ENCODE peak calls at places on chromosomes 1 and 21, in ten cellular contexts. Z is adrenal gland, A is uterus, U is lower leg skin, D is tibial nerve, Y is IMR-90, P is H1, L is thyroid gland, Q is body of pancreas, J is A549. O is an unnamed sample.

GRCh38 chr21:38649120-38649519 is 150.8 kb upstream of the ERG start:
- DNase-seq in Z (no peak), A (no peak), U (no peak), D (no peak), Y (no peak), P (no peak), L (no peak), Q (no peak), J (no peak), O (no peak)

GRCh38 chr1:76865696-76866291 is 1.5 kb upstream of the ST6GALNAC5 start:
- DNase-seq in Z (no peak), A (no peak), U (no peak), D (no peak), Y (no peak), P (no peak), L (no peak), Q (no peak), J (no peak), O (no peak)

GRCh38 chr1:231039161-231040018 is 664 bp downstream of the FAM89A start:
- DNase-seq in Z (peak), A (no peak), U (peak), D (no peak), Y (peak), P (peak), L (peak), Q (peak), J (peak), O (peak)

GRCh38 chr1:226891846-226892533 is 21.6 kb downstream of the PSEN2 start:
- DNase-seq in Z (no peak), A (no peak), U (peak), D (no peak), Y (peak), P (no peak), L (no peak), Q (no peak), J (no peak), O (no peak)

GRCh38 chr1:196372896-196373536 is 235.2 kb downstream of the KCNT2 start:
- DNase-seq in Z (no peak), A (no peak), U (no peak), D (no peak), Y (peak), P (no peak), L (no peak), Q (no peak), J (peak), O (no peak)

GRCh38 chr1:87410771-87411170 is 82.1 kb downstream of the LMO4 start:
- DNase-seq in Z (peak), A (no peak), U (no peak), D (no peak), Y (peak), P (no peak), L (no peak), Q (no peak), J (no peak), O (no peak)

GRCh38 chr1:18505666-18506065 is 24.9 kb downstream of the KLHDC7A start:
- DNase-seq in Z (no peak), A (no peak), U (peak), D (no peak), Y (no peak), P (no peak), L (no peak), Q (no peak), J (no peak), O (no peak)

GRCh38 chr1:184818646-184819045 is 64.0 kb upstream of the EDEM3 start:
- DNase-seq in Z (no peak), A (no peak), U (no peak), D (no peak), Y (no peak), P (no peak), L (no peak), Q (no peak), J (no peak), O (no peak)

DNA sequence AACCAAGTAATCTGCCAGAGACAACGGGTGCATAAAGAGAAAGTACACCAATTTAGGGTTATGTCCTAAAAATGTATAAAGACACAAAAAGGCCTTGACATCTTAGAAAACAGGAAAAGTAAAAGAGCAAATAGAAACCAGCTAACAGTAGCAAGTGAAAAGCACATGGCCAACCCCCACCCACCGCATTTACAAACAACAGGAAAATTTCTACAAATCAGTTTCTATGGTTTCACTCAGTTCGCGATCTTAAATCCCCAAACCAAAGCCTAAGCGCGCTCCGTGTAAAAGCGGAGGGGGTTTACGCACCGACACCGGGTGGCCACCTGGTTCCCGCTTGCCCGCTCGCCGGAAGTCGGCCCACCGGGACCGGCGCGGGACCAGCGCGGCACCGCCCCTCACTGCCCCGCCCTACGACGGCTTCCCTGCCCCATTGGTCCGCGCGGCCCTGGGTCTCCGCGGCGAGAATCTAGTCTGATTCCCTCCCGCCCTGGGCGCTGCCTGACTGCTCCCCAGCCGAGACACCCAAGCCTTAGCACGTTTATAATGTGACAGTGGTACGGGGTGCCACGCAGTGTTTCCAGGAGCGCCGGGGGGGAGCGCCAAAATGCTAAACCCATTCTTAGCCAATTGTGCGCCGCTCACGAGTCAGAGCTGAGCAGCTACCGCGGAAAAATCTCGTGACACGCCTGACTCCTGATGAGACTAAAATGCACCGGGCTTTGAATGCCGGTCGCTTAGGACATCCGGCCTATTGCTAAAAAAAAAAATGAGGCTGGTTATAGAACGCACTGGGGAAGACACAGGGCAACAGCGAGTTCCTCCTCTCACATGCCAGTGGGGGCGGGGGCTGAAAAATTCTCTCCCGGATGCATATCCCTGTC is at the start of gene GART:
- DNase-seq in Z (peak), A (peak), U (peak), D (peak), Y (peak), P (peak), L (peak), Q (peak), J (peak), O (peak)
- TF ChIP-seq POLR2A in Z (peak), A (peak), U (no peak), D (peak), Y (peak), P (peak), L (peak), Q (peak), J (peak), O (peak)

GRCh38 chr1:101409102-101409501 is 172.3 kb downstream of the S1PR1 start:
- DNase-seq in Z (no peak), A (no peak), U (no peak), D (no peak), Y (no peak), P (no peak), L (no peak), Q (no peak), J (no peak), O (no peak)
- TF ChIP-seq POLR2A in Z (no peak), A (no peak), U (no peak), D (no peak), Y (no peak), P (no peak), L (no peak), Q (no peak), J (no peak), O (peak)

DNA sequence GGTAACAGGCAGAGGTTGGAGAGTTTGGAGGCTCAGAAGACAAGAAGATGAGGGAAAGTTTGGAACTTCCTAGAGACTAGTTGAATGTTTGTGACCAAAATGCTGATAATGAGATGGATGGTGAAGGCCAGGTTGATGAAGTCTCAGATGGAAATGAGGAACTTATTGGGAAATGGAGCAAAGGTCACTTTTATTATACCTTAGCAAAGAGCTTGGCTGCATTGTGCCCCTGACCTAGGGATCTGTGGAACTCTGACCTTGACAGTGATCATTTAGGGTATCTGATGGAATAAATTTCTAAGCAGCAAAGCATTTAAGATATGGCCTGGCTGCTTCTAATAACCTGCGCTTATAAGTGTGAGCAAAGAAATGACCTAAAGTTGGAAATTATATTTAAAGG is 17.2 kb downstream of the FAM3B start:
- DNase-seq in Z (no peak), A (no peak), U (no peak), D (no peak), Y (no peak), P (no peak), L (no peak), Q (no peak), J (no peak), O (no peak)
- TF ChIP-seq POLR2A in Z (no peak), A (no peak), U (no peak), D (no peak), Y (no peak), P (no peak), L (no peak), Q (no peak), J (no peak), O (no peak)

GRCh38 chr1:32327204-32327603 is 8.8 kb downstream of the MARCKSL1 start:
- DNase-seq in Z (no peak), A (no peak), U (no peak), D (no peak), Y (no peak), P (no peak), L (no peak), Q (no peak), J (no peak), O (no peak)
- TF ChIP-seq POLR2A in Z (no peak), A (no peak), U (no peak), D (no peak), Y (no peak), P (no peak), L (no peak), Q (no peak), J (no peak), O (no peak)

GRCh38 chr1:29179641-29180184 is 2.0 kb downstream of the SRSF4 start:
- DNase-seq in Z (no peak), A (no peak), U (no peak), D (no peak), Y (no peak), P (no peak), L (no peak), Q (no peak), J (no peak), O (no peak)

GRCh38 chr1:29177022-29177705 is 4.5 kb downstream of the SRSF4 start:
- DNase-seq in Z (no peak), A (no peak), U (peak), D (no peak), Y (no peak), P (no peak), L (no peak), Q (no peak), J (no peak), O (no peak)

GRCh38 chr1:29180497-29181412 is 945 bp downstream of the SRSF4 start:
- DNase-seq in Z (no peak), A (no peak), U (no peak), D (no peak), Y (no peak), P (no peak), L (no peak), Q (no peak), J (no peak), O (no peak)

GRCh38 chr1:29183287-29183686 is 1.6 kb upstream of the SRSF4 start:
- DNase-seq in Z (no peak), A (no peak), U (no peak), D (no peak), Y (no peak), P (no peak), L (no peak), Q (no peak), J (no peak), O (no peak)

GRCh38 chr1:29181413-29182225 is at the start of gene SRSF4:
- DNase-seq in Z (peak), A (peak), U (peak), D (peak), Y (peak), P (peak), L (peak), Q (peak), J (peak), O (peak)
- TF ChIP-seq POLR2A in Z (peak), A (peak), U (no peak), D (peak), Y (peak), P (no peak), L (peak), Q (peak), J (peak), O (peak)

O was measured in GM12891.